ENCODE peak calls at places on chromosomes 11 and 22, in six cellular contexts. L, H, Q, T, U and Z are unnamed samples.

GRCh38 chr22:23282089-23282501 is 101.8 kb downstream of the BCR start:
- DNase-seq in T (no peak), U (no peak), H (no peak), L (no peak), Q (no peak), Z (no peak)

GRCh38 chr11:66429983-66430602 is 8.6 kb downstream of the MRPL11 start:
- DNase-seq in L (no peak), U (peak), H (peak), T (peak), Q (peak), Z (peak)

GRCh38 chr11:68343761-68344256 is 31.4 kb downstream of the LRP5 start:
- DNase-seq in Q (no peak), L (no peak), H (peak), T (no peak), U (no peak), Z (peak)

GRCh38 chr11:27237641-27238040 is 125.4 kb downstream of the CCDC34 start:
- DNase-seq in Q (no peak), L (no peak), T (no peak), U (no peak), H (no peak), Z (no peak)

GRCh38 chr11:26027887-26028286 is 304.0 kb upstream of the ANO3 start:
- DNase-seq in L (no peak), T (no peak), U (no peak), H (no peak), Q (no peak), Z (no peak)

GRCh38 chr11:125375146-125375545 is 120.9 kb downstream of the FEZ1 start:
- DNase-seq in Q (no peak), T (no peak), U (no peak), L (no peak), H (no peak), Z (no peak)

GRCh38 chr11:93484716-93485115 is 58.5 kb downstream of the SMCO4 start:
- DNase-seq in U (no peak), H (no peak), T (no peak), Q (no peak), L (no peak), Z (no peak)

GRCh38 chr11:104163100-104164027 is 583 bp downstream of the PDGFD start:
- DNase-seq in H (no peak), U (peak), Q (peak), L (no peak), T (peak), Z (no peak)

GRCh38 chr11:64536396-64536935 is 54.6 kb upstream of the SLC22A12 start:
- DNase-seq in H (no peak), L (no peak), U (no peak), Q (no peak), T (no peak), Z (no peak)

GRCh38 chr11:2432628-2433071 is 11.7 kb downstream of the TRPM5 start:
- DNase-seq in Q (no peak), L (no peak), U (no peak), H (no peak), T (no peak), Z (no peak)

GRCh38 chr11:61777234-61778090 is 14.9 kb downstream of the TMEM258 start:
- DNase-seq in L (no peak), U (peak), H (no peak), Q (peak), T (peak), Z (peak)

GRCh38 chr11:107202189-107202588 is 183.9 kb upstream of the GUCY1A2 start:
- DNase-seq in L (no peak), Q (no peak), T (no peak), U (no peak), H (peak), Z (no peak)

GRCh38 chr11:107198490-107199007 is 180.3 kb upstream of the GUCY1A2 start:
- DNase-seq in U (no peak), L (no peak), T (no peak), Q (no peak), H (no peak), Z (no peak)

GRCh38 chr11:107197932-107198331 is 179.7 kb upstream of the GUCY1A2 start:
- DNase-seq in Q (no peak), L (no peak), T (no peak), H (peak), U (no peak), Z (no peak)

DNA sequence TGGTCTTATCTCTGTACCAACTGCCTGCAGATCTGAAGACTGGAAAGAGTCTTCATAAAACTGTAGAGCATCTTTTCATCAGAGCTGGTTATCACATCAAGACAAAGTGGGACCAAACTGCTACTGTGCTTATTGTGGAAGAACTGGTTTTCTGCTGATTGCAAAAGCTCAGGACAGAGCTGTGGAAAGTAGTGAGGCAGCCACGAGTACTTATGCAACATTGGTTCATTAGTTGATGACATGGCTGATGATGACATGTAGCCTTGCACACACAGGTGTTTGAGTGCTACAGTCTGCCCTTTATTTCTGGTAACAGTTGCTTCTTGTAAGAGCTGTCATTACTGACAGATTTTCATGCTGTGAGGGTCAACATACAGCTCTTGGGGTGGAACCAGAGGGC is 185.4 kb upstream of the GUCY1A2 start:
- DNase-seq in Q (no peak), U (no peak), T (no peak), H (no peak), L (no peak), Z (no peak)
- TF ChIP-seq CREB1 in Q (no peak), U (no peak), T (no peak), H (no peak), L (no peak), Z (no peak)

GRCh38 chr11:72971611-72972010 is 157.4 kb downstream of the ATG16L2 start:
- DNase-seq in H (no peak), U (no peak), L (no peak), Q (no peak), T (no peak), Z (no peak)

GRCh38 chr11:72972541-72973128 is 158.4 kb downstream of the ATG16L2 start:
- DNase-seq in T (no peak), Q (no peak), H (no peak), L (no peak), U (no peak), Z (no peak)

GRCh38 chr11:72971211-72971610 is 157.0 kb downstream of the ATG16L2 start:
- DNase-seq in Q (no peak), H (no peak), U (no peak), L (no peak), T (no peak), Z (no peak)

GRCh38 chr11:72974487-72975205 is 160.4 kb downstream of the ATG16L2 start:
- DNase-seq in H (no peak), Q (no peak), U (no peak), T (no peak), L (no peak), Z (no peak)

DNA sequence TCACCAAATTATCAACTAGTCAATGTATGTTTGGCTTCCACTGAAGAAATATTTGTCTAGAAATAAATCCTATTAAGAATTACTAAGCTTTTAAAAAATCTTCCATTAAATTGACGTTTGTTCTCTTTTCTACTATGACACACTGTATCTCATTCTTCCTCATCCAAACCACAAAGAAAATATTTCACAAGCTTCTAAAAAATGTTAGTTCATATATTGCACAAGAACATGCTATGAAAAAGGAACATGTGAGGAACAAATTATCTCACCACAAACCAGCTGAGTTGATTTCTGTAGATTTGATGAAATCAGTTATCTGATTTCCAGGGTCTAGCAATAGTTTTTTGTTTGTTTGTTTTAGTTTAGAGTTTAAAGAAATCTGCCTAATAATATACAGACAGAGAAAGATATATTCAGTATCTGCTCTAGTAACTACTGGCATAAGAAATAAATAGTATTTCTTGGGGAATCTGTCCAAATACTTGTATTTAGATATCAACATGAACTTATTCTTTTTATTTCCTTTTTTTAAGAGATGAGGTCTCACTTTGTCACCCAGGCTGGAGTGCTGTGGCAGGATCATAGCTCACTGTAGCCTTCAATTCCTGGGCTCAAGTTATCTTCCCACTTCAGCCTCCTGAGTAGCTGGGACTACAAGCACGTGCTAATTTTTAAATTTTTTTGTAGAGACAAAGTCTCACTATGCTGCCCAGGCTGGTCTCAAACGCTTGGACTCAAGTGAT is 161.7 kb downstream of the ATG16L2 start:
- DNase-seq in T (no peak), L (no peak), U (no peak), Q (no peak), H (peak), Z (no peak)
- TF ChIP-seq CREB1 in T (no peak), L (no peak), U (no peak), Q (no peak), H (no peak), Z (no peak)

GRCh38 chr11:112727341-112727841 is 233.8 kb upstream of the NCAM1 start:
- DNase-seq in T (no peak), U (no peak), H (no peak), L (no peak), Q (no peak), Z (no peak)
- TF ChIP-seq CREB1 in T (no peak), U (no peak), H (no peak), L (no peak), Q (no peak), Z (no peak)

DNA sequence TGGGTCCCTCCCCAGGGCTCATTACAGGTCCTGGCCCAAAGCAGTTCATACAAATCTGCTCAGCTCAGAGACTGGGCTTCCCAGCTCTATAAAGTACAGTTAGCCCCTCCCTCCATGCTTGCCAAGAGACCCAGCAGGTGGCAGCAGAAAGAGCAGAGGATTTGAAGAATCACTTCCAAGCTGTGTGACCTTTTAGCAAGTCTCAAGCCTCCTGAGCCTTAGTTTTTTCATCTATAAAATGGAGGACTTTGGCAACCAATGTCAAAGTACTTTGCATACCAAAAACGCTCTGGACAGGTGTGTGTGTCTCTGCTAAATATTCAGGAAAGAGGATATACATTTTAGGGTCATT is 26.6 kb downstream of the RELT start:
- DNase-seq in L (no peak), U (peak), Q (no peak), T (no peak), H (no peak), Z (peak)
- TF ChIP-seq CREB1 in L (no peak), U (no peak), Q (no peak), T (no peak), H (no peak), Z (no peak)

GRCh38 chr11:33893711-33894401 is 2.0 kb upstream of the LMO2 start:
- DNase-seq in L (peak), T (no peak), H (no peak), Q (no peak), U (no peak), Z (no peak)
- TF ChIP-seq CREB1 in L (peak), T (no peak), H (no peak), Q (no peak), U (no peak), Z (no peak)

GRCh38 chr22:36565152-36565507 is 36.2 kb upstream of the EIF3D start:
- DNase-seq in U (no peak), Q (no peak), L (no peak), H (no peak), T (no peak), Z (no peak)
- TF ChIP-seq CREB1 in U (no peak), Q (no peak), L (no peak), H (no peak), T (no peak), Z (no peak)

GRCh38 chr22:48693377-48694135 is 1134.1 kb downstream of the BRD1 start:
- DNase-seq in Q (no peak), L (no peak), U (no peak), H (peak), T (no peak), Z (no peak)

GRCh38 chr22:48696371-48696770 is 1131.3 kb downstream of the BRD1 start:
- DNase-seq in U (no peak), H (no peak), T (no peak), Q (no peak), L (no peak), Z (no peak)

GRCh38 chr22:48694296-48694883 is 1133.3 kb downstream of the BRD1 start:
- DNase-seq in U (no peak), H (no peak), Q (no peak), T (no peak), L (no peak), Z (no peak)

GRCh38 chr22:48695731-48696305 is 1131.9 kb downstream of the BRD1 start:
- DNase-seq in T (no peak), H (no peak), Q (no peak), U (no peak), L (no peak), Z (no peak)

GRCh38 chr22:48695251-48695650 is 1132.4 kb downstream of the BRD1 start:
- DNase-seq in Q (no peak), H (no peak), U (no peak), L (no peak), T (no peak), Z (no peak)
- TF ChIP-seq CREB1 in Q (no peak), H (peak), U (no peak), L (no peak), T (no peak), Z (no peak)

GRCh38 chr11:129281471-129282268 is 89.5 kb upstream of the ARHGAP32 start:
- DNase-seq in T (no peak), H (no peak), U (no peak), L (no peak), Q (no peak), Z (no peak)

GRCh38 chr11:129283141-129283540 is 91.0 kb upstream of the ARHGAP32 start:
- DNase-seq in Q (no peak), H (peak), L (no peak), U (no peak), T (peak), Z (no peak)

GRCh38 chr11:129285387-129285786 is 90.3 kb upstream of the BARX2 start:
- DNase-seq in T (no peak), L (no peak), H (no peak), U (no peak), Q (no peak), Z (no peak)

GRCh38 chr11:129280027-129280811 is 88.1 kb upstream of the ARHGAP32 start:
- DNase-seq in Q (no peak), U (no peak), L (no peak), H (peak), T (no peak), Z (no peak)

GRCh38 chr11:129282634-129283033 is 90.5 kb upstream of the ARHGAP32 start:
- DNase-seq in U (no peak), T (peak), L (no peak), Q (no peak), H (no peak), Z (no peak)
- TF ChIP-seq CREB1 in U (no peak), T (no peak), L (no peak), Q (no peak), H (no peak), Z (no peak)

GRCh38 chr11:13954591-13954990 is 7.9 kb upstream of the SPON1 start:
- DNase-seq in L (no peak), H (no peak), T (no peak), Q (no peak), U (no peak), Z (no peak)
- TF ChIP-seq CREB1 in L (no peak), H (no peak), T (no peak), Q (no peak), U (no peak), Z (no peak)